ENCODE peak calls at places on chromosomes 4 and X, in seven cellular contexts. D is HCT116, J is SK-N-SH, E is K562, Q is GM12878, N is H1, O is HepG2. Y is an unnamed sample.

GRCh38 chr4:118367872-118368271 is 15.1 kb upstream of the PRSS12 start:
- DNase-seq in D (no peak), J (no peak), N (no peak), E (no peak), O (no peak), Q (no peak), Y (no peak)

GRCh38 chr4:73984736-73985527 is 3.1 kb downstream of the PPBP start:
- DNase-seq in O (no peak), Q (no peak), E (no peak), N (peak), D (no peak), J (no peak), Y (no peak)

GRCh38 chr4:20860878-20861277 is 160.6 kb downstream of the PACRGL start:
- DNase-seq in E (no peak), D (no peak), J (no peak), N (no peak), Q (no peak), O (no peak), Y (no peak)

GRCh38 chr4:151227731-151228130 is 49.2 kb upstream of the PRSS48 start:
- DNase-seq in O (no peak), E (no peak), Q (no peak), N (no peak), J (no peak), D (no peak), Y (no peak)

GRCh38 chr4:139665690-139666529 is at the start of gene MGST2:
- DNase-seq in Q (no peak), N (no peak), O (peak), J (peak), E (peak), D (no peak), Y (peak)

GRCh38 chr4:86816463-86817107 is 32.6 kb downstream of the SLC10A6 start:
- DNase-seq in D (no peak), N (no peak), Q (no peak), J (peak), O (no peak), E (no peak), Y (no peak)

GRCh38 chr4:73446336-73446938 is 10.4 kb downstream of the AFP start:
- DNase-seq in E (peak), Q (no peak), D (peak), O (peak), J (peak), N (no peak), Y (peak)

GRCh38 chr4:166144607-166145006 is 271.6 kb downstream of the TLL1 start:
- DNase-seq in N (no peak), D (no peak), J (no peak), E (no peak), Q (no peak), O (no peak), Y (no peak)

GRCh38 chr4:138162259-138162658 is 79.9 kb downstream of the SLC7A11 start:
- DNase-seq in D (no peak), N (no peak), Q (no peak), O (no peak), E (no peak), J (no peak), Y (no peak)

GRCh38 chr4:109418588-109418987 is 15.0 kb upstream of the SEC24B start:
- DNase-seq in O (no peak), J (no peak), D (no peak), N (no peak), Q (no peak), E (no peak), Y (no peak)

GRCh38 chr4:87114245-87115062 is 106.0 kb downstream of the KLHL8 start:
- DNase-seq in D (no peak), E (no peak), Q (no peak), O (no peak), J (no peak), N (no peak), Y (no peak)

GRCh38 chr4:78809928-78810835 is 34.0 kb downstream of the BMP2K start:
- DNase-seq in O (no peak), J (no peak), N (no peak), Q (no peak), D (no peak), E (peak), Y (no peak)

GRCh38 chr4:3426465-3427133 is 15.2 kb upstream of the HGFAC start:
- DNase-seq in Q (no peak), O (no peak), N (no peak), E (no peak), J (no peak), D (no peak), Y (no peak)

GRCh38 chrX:100449696-100450606 is 39.9 kb upstream of the PCDH19 start:
- DNase-seq in Q (no peak), N (no peak), J (no peak), O (no peak), E (no peak), D (no peak), Y (no peak)

GRCh38 chr4:182062936-182063335 is 180.3 kb upstream of the TENM3 start:
- DNase-seq in Q (no peak), O (no peak), E (peak), N (no peak), J (no peak), D (no peak), Y (no peak)

GRCh38 chrX:129823115-129823514 is 20.6 kb downstream of the ZDHHC9 start:
- DNase-seq in O (no peak), N (no peak), E (peak), J (peak), D (no peak), Q (no peak), Y (peak)

GRCh38 chr4:175671491-175671934 is 140.6 kb downstream of the GPM6A start:
- DNase-seq in D (no peak), N (no peak), E (no peak), O (no peak), J (peak), Q (no peak), Y (no peak)

GRCh38 chrX:21612154-21612553 is 46.0 kb downstream of the KLHL34 start:
- DNase-seq in D (no peak), E (no peak), J (no peak), Q (no peak), N (no peak), O (peak), Y (no peak)

GRCh38 chr4:37471971-37472370 is 214.2 kb downstream of the RELL1 start:
- DNase-seq in Q (no peak), O (no peak), D (no peak), N (no peak), J (no peak), E (no peak), Y (peak)

GRCh38 chr4:128635141-128635911 is 174.2 kb upstream of the JADE1 start:
- DNase-seq in D (no peak), O (peak), N (no peak), J (no peak), Q (no peak), E (peak), Y (no peak)

GRCh38 chr4:165360041-165360782 is 18.6 kb upstream of the CPE start:
- DNase-seq in E (no peak), D (no peak), O (no peak), Q (no peak), J (no peak), N (no peak), Y (no peak)

GRCh38 chrX:101550362-101550761 is at the start of gene ARMCX1:
- DNase-seq in D (no peak), Q (no peak), J (peak), N (peak), E (no peak), O (no peak), Y (peak)

GRCh38 chr4:105194328-105195231 is 47.9 kb downstream of the TET2 start:
- DNase-seq in E (no peak), J (no peak), Q (peak), O (no peak), D (no peak), N (no peak), Y (no peak)

GRCh38 chr4:75653845-75654503 is 19.2 kb downstream of the G3BP2 start:
- DNase-seq in E (no peak), J (peak), N (no peak), Q (no peak), O (peak), D (no peak), Y (peak)

GRCh38 chr4:156763511-156763910 is 208.1 kb downstream of the PDGFC start:
- DNase-seq in E (no peak), O (no peak), J (peak), D (no peak), N (no peak), Q (no peak), Y (no peak)

GRCh38 chr4:76434901-76435688 is at the start of gene SHROOM3:
- DNase-seq in N (no peak), O (no peak), E (no peak), Q (no peak), D (no peak), J (no peak), Y (no peak)

GRCh38 chrX:46571423-46572294 is 1.9 kb upstream of the CHST7 start:
- DNase-seq in N (no peak), O (peak), Q (no peak), D (no peak), J (no peak), E (no peak), Y (no peak)

GRCh38 chr4:117135634-117136354 is 50.4 kb upstream of the TRAM1L1 start:
- DNase-seq in Q (no peak), J (no peak), N (no peak), O (no peak), E (no peak), D (no peak), Y (no peak)

GRCh38 chr4:1236103-1236641 is 12.8 kb downstream of the CTBP1 start:
- DNase-seq in O (no peak), D (no peak), E (no peak), N (no peak), J (no peak), Q (no peak), Y (no peak)

GRCh38 chr4:1235381-1236102 is 13.4 kb downstream of the CTBP1 start:
- DNase-seq in N (no peak), Q (no peak), D (no peak), O (no peak), J (no peak), E (no peak), Y (no peak)

GRCh38 chr4:1234296-1234695 is 14.6 kb downstream of the CTBP1 start:
- DNase-seq in Q (no peak), J (peak), O (no peak), E (no peak), N (no peak), D (no peak), Y (no peak)

GRCh38 chr4:1233641-1234277 is 15.2 kb downstream of the CTBP1 start:
- DNase-seq in Q (no peak), N (no peak), O (no peak), J (peak), E (no peak), D (no peak), Y (no peak)

GRCh38 chr4:1234811-1235292 is 14.1 kb downstream of the CTBP1 start:
- DNase-seq in E (no peak), O (no peak), N (no peak), Q (no peak), D (no peak), J (no peak), Y (no peak)
- TF ChIP-seq JUND in E (no peak), O (no peak), N (no peak), Q (no peak), D (no peak), J (no peak), Y (no peak)

GRCh38 chr4:147339116-147339515 is 141.8 kb upstream of the EDNRA start:
- DNase-seq in Q (no peak), D (no peak), O (no peak), J (no peak), N (no peak), E (no peak), Y (no peak)
- TF ChIP-seq JUND in Q (no peak), D (no peak), O (no peak), J (no peak), N (no peak), E (no peak), Y (no peak)

DNA sequence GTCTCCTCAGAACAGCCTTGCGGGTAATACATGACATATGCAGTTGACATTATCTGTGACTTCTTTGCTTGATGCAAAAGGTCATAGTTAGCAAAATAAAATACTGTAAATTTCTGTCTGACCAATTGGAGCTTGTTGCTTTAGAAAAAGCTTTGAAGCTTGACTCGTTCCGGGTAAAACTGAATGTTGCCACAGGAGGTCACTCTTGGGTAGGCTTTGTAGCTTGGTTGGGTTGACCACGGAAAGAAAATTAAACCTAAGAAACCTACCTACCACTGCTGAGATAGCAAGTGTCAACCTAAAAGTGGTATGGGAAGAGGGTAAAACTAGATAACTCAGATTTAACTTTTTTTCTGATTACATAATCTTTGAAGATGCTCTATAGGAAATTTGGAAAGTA is 23.2 kb downstream of the PRPS2 start:
- DNase-seq in D (no peak), J (peak), Q (peak), O (peak), N (no peak), E (peak), Y (peak)
- TF ChIP-seq JUND in D (no peak), J (no peak), Q (no peak), O (no peak), N (no peak), E (no peak), Y (no peak)

GRCh38 chr4:1329408-1330371 is 17.3 kb upstream of the UVSSA start:
- DNase-seq in N (no peak), O (no peak), E (no peak), J (no peak), Q (no peak), D (no peak), Y (no peak)
- TF ChIP-seq JUND in N (no peak), O (no peak), E (no peak), J (no peak), Q (no peak), D (no peak), Y (no peak)

GRCh38 chrX:69031971-69032391 is 133.3 kb downstream of the PJA1 start:
- DNase-seq in E (no peak), Q (no peak), J (no peak), D (no peak), O (no peak), N (no peak), Y (no peak)
- TF ChIP-seq JUND in E (no peak), Q (no peak), J (no peak), D (no peak), O (no peak), N (no peak), Y (no peak)

DNA sequence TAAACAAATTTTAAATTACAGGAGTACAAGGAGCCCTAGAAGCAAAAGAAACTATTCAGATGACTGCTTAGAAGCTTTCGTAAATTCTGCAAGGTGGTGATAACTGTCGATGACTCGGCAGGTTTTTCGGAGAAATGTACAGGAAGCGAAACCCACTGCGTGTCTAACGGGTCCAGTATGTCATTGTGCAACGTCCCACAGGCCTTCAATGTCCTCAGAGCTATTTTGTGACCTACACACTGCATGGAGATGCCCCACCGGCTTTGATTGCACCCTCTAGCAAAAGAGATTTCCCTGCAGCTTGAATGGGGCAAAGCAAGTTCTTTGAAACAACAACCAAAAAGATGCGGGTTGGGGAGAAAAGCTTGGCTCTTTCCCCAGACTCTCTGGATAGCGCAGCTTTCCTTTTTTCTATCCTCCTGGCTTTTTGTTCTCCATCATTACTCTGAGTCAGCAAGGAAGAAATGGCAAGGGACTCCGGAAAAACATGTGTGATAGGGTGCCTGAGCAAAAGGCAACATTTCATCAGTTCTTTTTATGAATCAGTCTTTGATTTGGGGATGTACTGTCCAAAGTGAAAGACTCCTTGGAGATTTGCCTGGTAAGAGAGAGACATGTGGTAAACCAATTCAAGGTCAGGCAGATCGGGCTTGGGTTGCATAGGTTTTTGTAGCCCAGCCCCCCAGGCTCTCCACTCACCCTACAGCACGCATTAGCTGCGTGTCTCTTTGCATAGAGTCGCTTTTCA is 112.0 kb upstream of the TBL1X start:
- DNase-seq in N (no peak), E (peak), D (no peak), O (peak), Q (peak), J (no peak), Y (no peak)
- TF ChIP-seq JUND in N (no peak), E (peak), D (no peak), O (no peak), Q (no peak), J (no peak), Y (no peak)

GRCh38 chr4:123841431-123842121 is 445.0 kb downstream of the SPRY1 start:
- DNase-seq in N (no peak), D (no peak), O (no peak), E (no peak), J (no peak), Q (no peak), Y (no peak)

GRCh38 chr4:123836919-123837605 is 440.5 kb downstream of the SPRY1 start:
- DNase-seq in Q (no peak), N (no peak), J (no peak), E (no peak), O (no peak), D (no peak), Y (no peak)

GRCh38 chr4:123840232-123840631 is 443.6 kb downstream of the SPRY1 start:
- DNase-seq in Q (no peak), E (no peak), J (no peak), O (no peak), D (no peak), N (no peak), Y (no peak)

GRCh38 chr4:123835852-123836251 is 439.3 kb downstream of the SPRY1 start:
- DNase-seq in Q (no peak), D (no peak), J (no peak), E (no peak), O (no peak), N (no peak), Y (no peak)

DNA sequence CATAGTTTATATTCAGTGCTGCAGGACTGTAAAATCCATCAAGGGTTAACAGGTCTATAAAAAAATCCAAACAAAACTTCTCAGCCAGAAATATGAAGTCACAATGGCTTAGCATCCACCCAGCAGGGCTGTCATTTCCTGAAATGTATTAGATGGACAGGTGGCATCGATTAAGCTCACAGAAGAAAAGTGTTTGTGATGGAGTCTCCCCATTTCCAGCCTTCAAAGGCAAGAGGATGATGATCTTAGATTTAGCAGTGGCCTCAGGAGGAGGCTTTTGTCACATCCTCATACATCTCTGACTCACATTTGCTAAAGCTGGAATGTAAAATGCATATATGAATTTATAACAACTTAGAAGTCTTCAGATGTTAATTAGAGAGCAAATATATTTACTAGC is 441.8 kb downstream of the SPRY1 start:
- DNase-seq in O (no peak), J (no peak), D (no peak), E (no peak), N (no peak), Q (no peak), Y (no peak)
- TF ChIP-seq JUND in O (no peak), J (no peak), D (no peak), E (no peak), N (no peak), Q (no peak), Y (no peak)

GRCh38 chr4:1600811-1601532 is 83.1 kb downstream of the FAM53A start:
- DNase-seq in Q (no peak), J (no peak), D (no peak), E (no peak), N (no peak), O (no peak), Y (no peak)

GRCh38 chr4:1601533-1601835 is 82.6 kb downstream of the FAM53A start:
- DNase-seq in J (no peak), E (no peak), N (no peak), D (no peak), O (no peak), Q (no peak), Y (no peak)

GRCh38 chr4:1599491-1600210 is 84.5 kb downstream of the FAM53A start:
- DNase-seq in Q (no peak), E (no peak), J (no peak), D (no peak), O (no peak), N (no peak), Y (no peak)

GRCh38 chr4:1598641-1599481 is 85.3 kb downstream of the FAM53A start:
- DNase-seq in O (no peak), E (no peak), J (no peak), Q (no peak), D (no peak), N (no peak), Y (no peak)

DNA sequence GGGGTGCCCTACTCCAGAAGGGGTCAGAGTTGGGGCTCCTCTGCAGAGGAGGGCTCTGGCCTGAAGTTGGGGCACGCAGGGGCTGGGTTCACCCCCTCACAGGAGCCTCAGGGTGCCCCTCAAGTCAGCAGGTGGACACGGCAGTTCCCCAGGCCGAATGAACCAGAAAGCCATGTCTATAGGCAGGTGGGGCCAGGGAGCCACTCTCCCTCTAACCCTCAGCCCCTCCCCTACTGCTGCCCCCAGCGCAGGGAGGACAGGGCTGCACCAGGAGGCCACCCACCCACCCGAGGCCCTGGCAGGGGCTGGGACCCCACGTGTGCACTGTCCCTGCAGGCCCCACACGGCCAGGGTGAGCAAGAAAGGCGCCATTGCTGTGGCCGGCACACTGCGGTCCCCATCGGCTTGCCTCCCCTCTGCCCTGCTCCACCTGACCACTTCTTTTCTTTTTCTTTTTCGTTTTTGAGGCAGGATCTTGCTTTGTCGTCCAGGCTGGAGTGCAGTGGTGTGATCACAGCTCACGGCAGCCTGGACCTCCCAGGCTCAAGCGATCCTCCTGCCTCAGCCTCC is 83.8 kb downstream of the FAM53A start:
- DNase-seq in N (no peak), D (no peak), Q (no peak), J (no peak), O (no peak), E (no peak), Y (no peak)
- TF ChIP-seq JUND in N (no peak), D (no peak), Q (no peak), J (no peak), O (no peak), E (no peak), Y (no peak)

DNA sequence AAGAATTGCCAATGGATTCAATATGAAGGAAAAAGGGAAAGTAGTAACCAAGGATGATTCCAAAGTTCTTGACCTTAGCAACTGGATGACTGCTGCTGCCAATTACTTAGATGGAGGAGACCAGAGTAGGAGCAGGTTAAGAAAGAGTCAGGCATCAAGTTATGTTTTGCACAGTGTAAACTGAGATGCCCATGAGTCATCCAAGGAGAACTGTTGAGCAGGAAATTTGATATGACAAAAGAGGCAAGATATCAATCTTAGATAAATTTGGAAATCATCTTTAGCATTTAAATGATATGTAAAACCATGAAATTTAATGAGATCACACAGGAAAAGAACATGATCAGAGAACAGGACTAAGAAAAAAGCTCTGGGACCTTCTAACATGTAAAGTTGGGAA is 361.3 kb downstream of the OPHN1 start:
- DNase-seq in N (no peak), O (no peak), D (no peak), E (no peak), J (no peak), Q (no peak), Y (no peak)
- TF ChIP-seq JUND in N (no peak), O (no peak), D (no peak), E (no peak), J (peak), Q (no peak), Y (no peak)

GRCh38 chr4:121927948-121928347 is 23.9 kb downstream of the TRPC3 start:
- DNase-seq in Q (no peak), J (no peak), N (no peak), O (no peak), D (no peak), E (no peak), Y (no peak)

GRCh38 chr4:121923306-121923705 is 28.6 kb downstream of the TRPC3 start:
- DNase-seq in E (no peak), N (no peak), J (no peak), D (no peak), O (no peak), Q (no peak), Y (no peak)
- TF ChIP-seq JUND in E (no peak), N (no peak), J (no peak), D (no peak), O (no peak), Q (no peak), Y (no peak)